ENCODE peak calls at places on chromosomes 4 and X, in eight cellular contexts. One of them, this sample, is unnamed.

GRCh38 chr4:147430111-147430510 is 50.8 kb upstream of the EDNRA start:
- DNase-seq in GM12892: no peak
- DNase-seq in lung microvascular endothelial cell: no peak
- DNase-seq in stimulated activated CD4-positive, alpha-beta T cell treated with anti-CD3 and anti-CD28 coated beads, Interleukin-2, amount 100 ng/mL, for 48 hours: no peak
- DNase-seq in activated CD4-positive, alpha-beta T cell treated with anti-CD3 and anti-CD28 coated beads, Interleukin-2, amount 50 U/mL, for 1 hour: no peak
- DNase-seq in DMS153: no peak
- DNase-seq in colonic mucosa: no peak
- DNase-seq in right atrium auricular region: no peak
- DNase-seq in this sample: no peak

GRCh38 chr4:150250998-150251651 is 172.9 kb downstream of the DCLK2 start:
- DNase-seq in DMS153: no peak
- DNase-seq in colonic mucosa: no peak
- DNase-seq in stimulated activated CD4-positive, alpha-beta T cell treated with anti-CD3 and anti-CD28 coated beads, Interleukin-2, amount 100 ng/mL, for 48 hours: no peak
- DNase-seq in activated CD4-positive, alpha-beta T cell treated with anti-CD3 and anti-CD28 coated beads, Interleukin-2, amount 50 U/mL, for 1 hour: no peak
- DNase-seq in lung microvascular endothelial cell: no peak
- DNase-seq in GM12892: no peak
- DNase-seq in right atrium auricular region: no peak
- DNase-seq in this sample: no peak

GRCh38 chr4:7186081-7186480 is 6.3 kb upstream of the SORCS2 start:
- DNase-seq in right atrium auricular region: no peak
- DNase-seq in colonic mucosa: no peak
- DNase-seq in GM12892: no peak
- DNase-seq in stimulated activated CD4-positive, alpha-beta T cell treated with anti-CD3 and anti-CD28 coated beads, Interleukin-2, amount 100 ng/mL, for 48 hours: peak; percentile 30
- DNase-seq in lung microvascular endothelial cell: no peak
- DNase-seq in activated CD4-positive, alpha-beta T cell treated with anti-CD3 and anti-CD28 coated beads, Interleukin-2, amount 50 U/mL, for 1 hour: no peak
- DNase-seq in DMS153: no peak
- DNase-seq in this sample: peak; percentile 79

GRCh38 chr4:75344915-75345314 is 169.3 kb downstream of the RCHY1 start:
- DNase-seq in stimulated activated CD4-positive, alpha-beta T cell treated with anti-CD3 and anti-CD28 coated beads, Interleukin-2, amount 100 ng/mL, for 48 hours: no peak
- DNase-seq in DMS153: no peak
- DNase-seq in right atrium auricular region: no peak
- DNase-seq in lung microvascular endothelial cell: no peak
- DNase-seq in activated CD4-positive, alpha-beta T cell treated with anti-CD3 and anti-CD28 coated beads, Interleukin-2, amount 50 U/mL, for 1 hour: no peak
- DNase-seq in colonic mucosa: no peak
- DNase-seq in GM12892: no peak
- DNase-seq in this sample: no peak

GRCh38 chr4:2800691-2801596 is 8.1 kb downstream of the SH3BP2 start:
- DNase-seq in right atrium auricular region: peak; percentile 85
- DNase-seq in DMS153: no peak
- DNase-seq in lung microvascular endothelial cell: peak; percentile 37
- DNase-seq in stimulated activated CD4-positive, alpha-beta T cell treated with anti-CD3 and anti-CD28 coated beads, Interleukin-2, amount 100 ng/mL, for 48 hours: no peak
- DNase-seq in colonic mucosa: peak; percentile 56
- DNase-seq in GM12892: no peak
- DNase-seq in activated CD4-positive, alpha-beta T cell treated with anti-CD3 and anti-CD28 coated beads, Interleukin-2, amount 50 U/mL, for 1 hour: no peak
- DNase-seq in this sample: peak; percentile 87

GRCh38 chrX:120575379-120576114 is 14.8 kb upstream of the CUL4B start:
- DNase-seq in colonic mucosa: no peak
- DNase-seq in DMS153: no peak
- DNase-seq in stimulated activated CD4-positive, alpha-beta T cell treated with anti-CD3 and anti-CD28 coated beads, Interleukin-2, amount 100 ng/mL, for 48 hours: no peak
- DNase-seq in activated CD4-positive, alpha-beta T cell treated with anti-CD3 and anti-CD28 coated beads, Interleukin-2, amount 50 U/mL, for 1 hour: no peak
- DNase-seq in lung microvascular endothelial cell: no peak
- DNase-seq in GM12892: no peak
- DNase-seq in right atrium auricular region: no peak
- DNase-seq in this sample: no peak

GRCh38 chrX:54482839-54483593 is 13.0 kb downstream of the FGD1 start:
- DNase-seq in lung microvascular endothelial cell: peak; percentile 4
- DNase-seq in stimulated activated CD4-positive, alpha-beta T cell treated with anti-CD3 and anti-CD28 coated beads, Interleukin-2, amount 100 ng/mL, for 48 hours: no peak
- DNase-seq in GM12892: no peak
- DNase-seq in right atrium auricular region: no peak
- DNase-seq in activated CD4-positive, alpha-beta T cell treated with anti-CD3 and anti-CD28 coated beads, Interleukin-2, amount 50 U/mL, for 1 hour: no peak
- DNase-seq in colonic mucosa: peak; percentile 30
- DNase-seq in DMS153: no peak
- DNase-seq in this sample: peak; percentile 79

GRCh38 chr4:122662701-122663100 is 41.8 kb upstream of the IL21 start:
- DNase-seq in activated CD4-positive, alpha-beta T cell treated with anti-CD3 and anti-CD28 coated beads, Interleukin-2, amount 50 U/mL, for 1 hour: no peak
- DNase-seq in DMS153: no peak
- DNase-seq in lung microvascular endothelial cell: no peak
- DNase-seq in stimulated activated CD4-positive, alpha-beta T cell treated with anti-CD3 and anti-CD28 coated beads, Interleukin-2, amount 100 ng/mL, for 48 hours: no peak
- DNase-seq in colonic mucosa: no peak
- DNase-seq in right atrium auricular region: no peak
- DNase-seq in GM12892: no peak
- DNase-seq in this sample: peak; percentile 48

GRCh38 chr4:20761382-20761781 is 61.1 kb downstream of the PACRGL start:
- DNase-seq in GM12892: no peak
- DNase-seq in right atrium auricular region: no peak
- DNase-seq in colonic mucosa: no peak
- DNase-seq in DMS153: no peak
- DNase-seq in activated CD4-positive, alpha-beta T cell treated with anti-CD3 and anti-CD28 coated beads, Interleukin-2, amount 50 U/mL, for 1 hour: no peak
- DNase-seq in lung microvascular endothelial cell: no peak
- DNase-seq in stimulated activated CD4-positive, alpha-beta T cell treated with anti-CD3 and anti-CD28 coated beads, Interleukin-2, amount 100 ng/mL, for 48 hours: no peak
- DNase-seq in this sample: no peak

GRCh38 chr4:78220283-78220682 is 163.2 kb downstream of the FRAS1 start:
- DNase-seq in colonic mucosa: no peak
- DNase-seq in lung microvascular endothelial cell: no peak
- DNase-seq in GM12892: no peak
- DNase-seq in stimulated activated CD4-positive, alpha-beta T cell treated with anti-CD3 and anti-CD28 coated beads, Interleukin-2, amount 100 ng/mL, for 48 hours: no peak
- DNase-seq in DMS153: no peak
- DNase-seq in activated CD4-positive, alpha-beta T cell treated with anti-CD3 and anti-CD28 coated beads, Interleukin-2, amount 50 U/mL, for 1 hour: no peak
- DNase-seq in right atrium auricular region: no peak
- DNase-seq in this sample: no peak

GRCh38 chr4:150609131-150609530 is 27.2 kb downstream of the MAB21L2 start:
- DNase-seq in DMS153: no peak
- DNase-seq in right atrium auricular region: no peak
- DNase-seq in GM12892: no peak
- DNase-seq in activated CD4-positive, alpha-beta T cell treated with anti-CD3 and anti-CD28 coated beads, Interleukin-2, amount 50 U/mL, for 1 hour: no peak
- DNase-seq in colonic mucosa: no peak
- DNase-seq in stimulated activated CD4-positive, alpha-beta T cell treated with anti-CD3 and anti-CD28 coated beads, Interleukin-2, amount 100 ng/mL, for 48 hours: no peak
- DNase-seq in lung microvascular endothelial cell: no peak
- DNase-seq in this sample: no peak

GRCh38 chr4:145299380-145300076 is 119.1 kb upstream of the OTUD4 start:
- DNase-seq in lung microvascular endothelial cell: no peak
- DNase-seq in stimulated activated CD4-positive, alpha-beta T cell treated with anti-CD3 and anti-CD28 coated beads, Interleukin-2, amount 100 ng/mL, for 48 hours: peak; percentile 67
- DNase-seq in DMS153: no peak
- DNase-seq in GM12892: no peak
- DNase-seq in activated CD4-positive, alpha-beta T cell treated with anti-CD3 and anti-CD28 coated beads, Interleukin-2, amount 50 U/mL, for 1 hour: peak; percentile 12
- DNase-seq in colonic mucosa: no peak
- DNase-seq in right atrium auricular region: no peak
- DNase-seq in this sample: no peak